ENCODE peak calls at places on chromosome X, in seven cellular contexts. One of them, this sample, is unnamed.
A peak's percentile ranks its signal among the peaks of the same experiment; 100 is the strongest.

GRCh38 chrX:4185086-4185485 is 471.6 kb upstream of the PRKX start:
- DNase-seq in neuronal stem cell: no peak
- DNase-seq in mesendoderm: no peak
- DNase-seq in H9: no peak
- DNase-seq in IMR-90: no peak
- DNase-seq in trophoblast cell: no peak
- DNase-seq in H1: no peak
- DNase-seq in this sample: no peak

GRCh38 chrX:9456250-9457074 is 8.4 kb upstream of the TBL1X start:
- DNase-seq in neuronal stem cell: no peak
- DNase-seq in mesendoderm: no peak
- DNase-seq in H9: no peak
- DNase-seq in IMR-90: no peak
- DNase-seq in trophoblast cell: no peak
- DNase-seq in H1: no peak
- DNase-seq in this sample: no peak

GRCh38 chrX:129808829-129809745 is 29.3 kb downstream of the SASH3 start:
- DNase-seq in neuronal stem cell: no peak
- DNase-seq in mesendoderm: no peak
- DNase-seq in H9: no peak
- DNase-seq in IMR-90: no peak
- DNase-seq in trophoblast cell: no peak
- DNase-seq in H1: no peak
- DNase-seq in this sample: peak; percentile 10

GRCh38 chrX:120301497-120301896 is 9.8 kb downstream of the TMEM255A start:
- DNase-seq in neuronal stem cell: no peak
- DNase-seq in mesendoderm: no peak
- DNase-seq in H9: no peak
- DNase-seq in IMR-90: no peak
- DNase-seq in trophoblast cell: no peak
- DNase-seq in H1: no peak
- DNase-seq in this sample: no peak

GRCh38 chrX:78957049-78957767 is 12.0 kb downstream of the P2RY10 start:
- DNase-seq in neuronal stem cell: no peak
- DNase-seq in mesendoderm: no peak
- DNase-seq in H9: no peak
- DNase-seq in IMR-90: no peak
- DNase-seq in trophoblast cell: no peak
- DNase-seq in H1: no peak
- DNase-seq in this sample: no peak

GRCh38 chrX:96590403-96590802 is 94.2 kb upstream of the DIAPH2 start:
- DNase-seq in neuronal stem cell: no peak
- DNase-seq in mesendoderm: no peak
- DNase-seq in H9: no peak
- DNase-seq in IMR-90: no peak
- DNase-seq in trophoblast cell: no peak
- DNase-seq in H1: no peak
- DNase-seq in this sample: no peak

GRCh38 chrX:66110112-66110511 is 53.9 kb upstream of the HEPH start:
- DNase-seq in neuronal stem cell: no peak
- DNase-seq in mesendoderm: peak; percentile 21
- DNase-seq in H9: peak; percentile 20
- DNase-seq in IMR-90: peak; percentile 8
- DNase-seq in trophoblast cell: no peak
- DNase-seq in H1: no peak
- DNase-seq in this sample: peak; percentile 4

GRCh38 chrX:117094149-117094548 is 631.4 kb upstream of the CT83 start:
- DNase-seq in neuronal stem cell: no peak
- DNase-seq in mesendoderm: no peak
- DNase-seq in H9: no peak
- DNase-seq in IMR-90: no peak
- DNase-seq in trophoblast cell: no peak
- DNase-seq in H1: no peak
- DNase-seq in this sample: no peak

GRCh38 chrX:141952603-141953002 is 48.9 kb downstream of the MAGEC1 start:
- DNase-seq in neuronal stem cell: no peak
- DNase-seq in mesendoderm: no peak
- DNase-seq in H9: no peak
- DNase-seq in IMR-90: no peak
- DNase-seq in trophoblast cell: no peak
- DNase-seq in H1: no peak
- DNase-seq in this sample: no peak

GRCh38 chrX:40127052-40127451 is 29.3 kb upstream of the BCOR start:
- DNase-seq in neuronal stem cell: no peak
- DNase-seq in mesendoderm: no peak
- DNase-seq in H9: no peak
- DNase-seq in IMR-90: no peak
- DNase-seq in trophoblast cell: no peak
- DNase-seq in H1: no peak
- DNase-seq in this sample: no peak

GRCh38 chrX:112672788-112673560 is 6.8 kb downstream of the LHFPL1 start:
- DNase-seq in neuronal stem cell: no peak
- DNase-seq in mesendoderm: no peak
- DNase-seq in H9: no peak
- DNase-seq in IMR-90: no peak
- DNase-seq in trophoblast cell: no peak
- DNase-seq in H1: no peak
- DNase-seq in this sample: no peak

GRCh38 chrX:130861462-130861861 is 41.5 kb downstream of the ENOX2 start:
- DNase-seq in neuronal stem cell: no peak
- DNase-seq in mesendoderm: no peak
- DNase-seq in H9: no peak
- DNase-seq in IMR-90: no peak
- DNase-seq in trophoblast cell: no peak
- DNase-seq in H1: no peak
- DNase-seq in this sample: no peak

GRCh38 chrX:103586659-103587058 is 1.3 kb downstream of the TCEAL4 start:
- DNase-seq in neuronal stem cell: no peak
- DNase-seq in mesendoderm: no peak
- DNase-seq in H9: no peak
- DNase-seq in IMR-90: no peak
- DNase-seq in trophoblast cell: no peak
- DNase-seq in H1: no peak
- DNase-seq in this sample: no peak

GRCh38 chrX:119008122-119008744 is 33.8 kb downstream of the LONRF3 start:
- DNase-seq in neuronal stem cell: peak; percentile 1
- DNase-seq in mesendoderm: peak; percentile 49
- DNase-seq in H9: no peak
- DNase-seq in IMR-90: peak; percentile 30
- DNase-seq in trophoblast cell: peak; percentile 15
- DNase-seq in H1: peak; percentile 58
- DNase-seq in this sample: peak; percentile 28

GRCh38 chrX:149903889-149904748 is 23.1 kb downstream of the MAGEA8 start:
- DNase-seq in neuronal stem cell: no peak
- DNase-seq in mesendoderm: peak; percentile 66
- DNase-seq in H9: no peak
- DNase-seq in IMR-90: peak; percentile 6
- DNase-seq in trophoblast cell: no peak
- DNase-seq in H1: no peak
- DNase-seq in this sample: peak; percentile 28

GRCh38 chrX:103170216-103170615 is 44.7 kb upstream of the BEX4 start:
- DNase-seq in neuronal stem cell: no peak
- DNase-seq in mesendoderm: no peak
- DNase-seq in H9: no peak
- DNase-seq in IMR-90: peak; percentile 29
- DNase-seq in trophoblast cell: no peak
- DNase-seq in H1: no peak
- DNase-seq in this sample: no peak

GRCh38 chrX:18041656-18042055 is 179.0 kb downstream of the BEND2 start:
- DNase-seq in neuronal stem cell: no peak
- DNase-seq in mesendoderm: no peak
- DNase-seq in H9: no peak
- DNase-seq in IMR-90: no peak
- DNase-seq in trophoblast cell: no peak
- DNase-seq in H1: no peak
- DNase-seq in this sample: no peak

GRCh38 chrX:126027229-126027628 is 138.9 kb downstream of the DCAF12L2 start:
- DNase-seq in neuronal stem cell: no peak
- DNase-seq in mesendoderm: peak; percentile 19
- DNase-seq in H9: peak; percentile 29
- DNase-seq in IMR-90: no peak
- DNase-seq in trophoblast cell: no peak
- DNase-seq in H1: no peak
- DNase-seq in this sample: no peak

GRCh38 chrX:100995469-100995868 is 26.0 kb downstream of the ARL13A start:
- DNase-seq in neuronal stem cell: no peak
- DNase-seq in mesendoderm: no peak
- DNase-seq in H9: no peak
- DNase-seq in IMR-90: peak; percentile 93
- DNase-seq in trophoblast cell: peak; percentile 9
- DNase-seq in H1: no peak
- DNase-seq in this sample: peak; percentile 84

GRCh38 chrX:150887906-150888465 is 10.5 kb downstream of the CD99L2 start:
- DNase-seq in neuronal stem cell: no peak
- DNase-seq in mesendoderm: no peak
- DNase-seq in H9: no peak
- DNase-seq in IMR-90: peak; percentile 45
- DNase-seq in trophoblast cell: no peak
- DNase-seq in H1: no peak
- DNase-seq in this sample: peak; percentile 32

GRCh38 chrX:147602297-147602696 is 309.4 kb upstream of the FMR1 start:
- DNase-seq in neuronal stem cell: no peak
- DNase-seq in mesendoderm: peak; percentile 42
- DNase-seq in H9: no peak
- DNase-seq in IMR-90: no peak
- DNase-seq in trophoblast cell: no peak
- DNase-seq in H1: no peak
- DNase-seq in this sample: no peak

GRCh38 chrX:134460861-134461218 is 875 bp downstream of the HPRT1 start:
- DNase-seq in neuronal stem cell: no peak
- DNase-seq in mesendoderm: peak; percentile 45
- DNase-seq in H9: no peak
- DNase-seq in IMR-90: peak; percentile 1
- DNase-seq in trophoblast cell: peak; percentile 65
- DNase-seq in H1: no peak
- DNase-seq in this sample: peak; percentile 12

GRCh38 chrX:120111611-120112010 is 4.1 kb downstream of the RHOXF1 start:
- DNase-seq in neuronal stem cell: no peak
- DNase-seq in mesendoderm: no peak
- DNase-seq in H9: no peak
- DNase-seq in IMR-90: no peak
- DNase-seq in trophoblast cell: no peak
- DNase-seq in H1: no peak
- DNase-seq in this sample: no peak

GRCh38 chrX:149365061-149365460 is 140.0 kb downstream of the IDS start:
- DNase-seq in neuronal stem cell: no peak
- DNase-seq in mesendoderm: peak; percentile 14
- DNase-seq in H9: no peak
- DNase-seq in IMR-90: no peak
- DNase-seq in trophoblast cell: no peak
- DNase-seq in H1: no peak
- DNase-seq in this sample: peak; percentile 0

DNA sequence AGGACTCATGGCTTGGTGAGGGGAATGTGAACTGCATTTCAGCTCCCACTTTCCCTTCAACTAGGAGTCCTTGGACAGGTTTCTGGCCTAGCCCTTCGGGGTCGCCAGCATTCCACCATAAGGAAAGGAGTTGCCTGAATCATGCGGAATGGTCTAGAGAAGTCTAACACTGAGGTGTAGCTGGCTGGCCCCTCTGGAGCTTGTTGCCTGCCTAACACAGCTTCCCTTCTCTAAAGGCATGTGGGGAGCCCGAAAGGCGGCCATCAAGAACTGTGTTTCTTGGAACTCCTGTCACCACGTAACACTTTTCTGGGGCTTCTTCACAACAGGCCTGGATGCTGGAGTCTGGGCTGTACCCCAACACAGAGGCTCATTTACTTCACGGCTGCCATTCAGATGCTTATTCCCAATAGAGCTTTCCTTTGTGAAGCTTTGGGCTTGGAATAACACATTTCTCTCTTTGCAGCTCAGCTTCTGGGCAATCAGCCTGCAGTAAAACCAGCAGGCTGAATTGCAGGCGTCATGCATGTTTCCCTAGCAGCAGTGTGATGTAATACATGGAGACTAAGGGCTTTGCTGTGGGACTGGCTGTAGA is 5.3 kb downstream of the GABRQ start:
- DNase-seq in neuronal stem cell: no peak
- DNase-seq in mesendoderm: no peak
- DNase-seq in H9: no peak
- DNase-seq in IMR-90: no peak
- DNase-seq in trophoblast cell: no peak
- DNase-seq in H1: no peak
- DNase-seq in this sample: no peak
- H3K23ac ChIP-seq in neuronal stem cell: no peak overlapping the region
- H3K23ac ChIP-seq in mesendoderm: no peak overlapping the region
- H3K23ac ChIP-seq in H9: no peak overlapping the region
- H3K23ac ChIP-seq in IMR-90: no peak overlapping the region
- H3K23ac ChIP-seq in trophoblast cell: no peak overlapping the region
- H3K23ac ChIP-seq in H1: no peak overlapping the region
- H3K23ac ChIP-seq in this sample: no peak overlapping the region

GRCh38 chrX:12981880-12982279 is 7.0 kb downstream of the TMSB4X start:
- DNase-seq in neuronal stem cell: no peak
- DNase-seq in mesendoderm: no peak
- DNase-seq in H9: no peak
- DNase-seq in IMR-90: no peak
- DNase-seq in trophoblast cell: no peak
- DNase-seq in H1: no peak
- DNase-seq in this sample: no peak
- H3K4me1 ChIP-seq in neuronal stem cell: peaks cover 4% of the 10 kb centered on the region
- H3K4me1 ChIP-seq in mesendoderm: no peaks in the 10 kb centered on the region
- H3K4me1 ChIP-seq in H9: no peaks in the 10 kb centered on the region
- H3K4me1 ChIP-seq in IMR-90: no peaks in the 10 kb centered on the region
- H3K4me1 ChIP-seq in trophoblast cell: no peaks in the 10 kb centered on the region
- H3K4me1 ChIP-seq in H1: peaks cover 7% of the 10 kb centered on the region
- H3K4me1 ChIP-seq in this sample: no peaks in the 10 kb centered on the region

GRCh38 chrX:30039768-30040167 is 175.6 kb upstream of the MAGEB2 start:
- DNase-seq in neuronal stem cell: no peak
- DNase-seq in mesendoderm: no peak
- DNase-seq in H9: no peak
- DNase-seq in IMR-90: peak; percentile 54
- DNase-seq in trophoblast cell: no peak
- DNase-seq in H1: no peak
- DNase-seq in this sample: no peak
- H3K4ac ChIP-seq in neuronal stem cell: no peak overlapping the region
- H3K4ac ChIP-seq in mesendoderm: no peak overlapping the region
- H3K4ac ChIP-seq in H9: no peak overlapping the region
- H3K4ac ChIP-seq in IMR-90: no peak overlapping the region
- H3K4ac ChIP-seq in trophoblast cell: no peak overlapping the region
- H3K4ac ChIP-seq in H1: no peak overlapping the region
- H3K4ac ChIP-seq in this sample: no peak overlapping the region

GRCh38 chrX:45138525-45138924 is 62.2 kb downstream of the DIPK2B start:
- DNase-seq in neuronal stem cell: no peak
- DNase-seq in mesendoderm: peak; percentile 5
- DNase-seq in H9: no peak
- DNase-seq in IMR-90: no peak
- DNase-seq in trophoblast cell: no peak
- DNase-seq in H1: no peak
- DNase-seq in this sample: no peak

GRCh38 chrX:45145492-45146215 is 55.0 kb downstream of the DIPK2B start:
- DNase-seq in neuronal stem cell: no peak
- DNase-seq in mesendoderm: no peak
- DNase-seq in H9: no peak
- DNase-seq in IMR-90: no peak
- DNase-seq in trophoblast cell: no peak
- DNase-seq in H1: no peak
- DNase-seq in this sample: no peak

GRCh38 chrX:45143455-45143854 is 57.2 kb downstream of the DIPK2B start:
- DNase-seq in neuronal stem cell: no peak
- DNase-seq in mesendoderm: no peak
- DNase-seq in H9: no peak
- DNase-seq in IMR-90: no peak
- DNase-seq in trophoblast cell: no peak
- DNase-seq in H1: no peak
- DNase-seq in this sample: no peak

GRCh38 chrX:45142185-45142584 is 58.5 kb downstream of the DIPK2B start:
- DNase-seq in neuronal stem cell: no peak
- DNase-seq in mesendoderm: no peak
- DNase-seq in H9: no peak
- DNase-seq in IMR-90: no peak
- DNase-seq in trophoblast cell: no peak
- DNase-seq in H1: no peak
- DNase-seq in this sample: no peak

GRCh38 chrX:45140812-45141211 is 59.9 kb downstream of the DIPK2B start:
- DNase-seq in neuronal stem cell: no peak
- DNase-seq in mesendoderm: no peak
- DNase-seq in H9: no peak
- DNase-seq in IMR-90: no peak
- DNase-seq in trophoblast cell: no peak
- DNase-seq in H1: no peak
- DNase-seq in this sample: no peak
- H3K23ac ChIP-seq in neuronal stem cell: no peak overlapping the region
- H3K23ac ChIP-seq in mesendoderm: no peak overlapping the region
- H3K23ac ChIP-seq in H9: no peak overlapping the region
- H3K23ac ChIP-seq in IMR-90: no peak overlapping the region
- H3K23ac ChIP-seq in trophoblast cell: no peak overlapping the region
- H3K23ac ChIP-seq in H1: no peak overlapping the region
- H3K23ac ChIP-seq in this sample: no peak overlapping the region